ENCODE peak calls at places on chromosome 21, in nine cellular contexts. U is brain microvascular endothelial cell, W is fibroblast of lung, V is left ventricle myocardium inferior, E is small intestine, B is colonic mucosa, Q is SK-N-MC, R is A549, G is mesenchymal stem cell. I is an unnamed sample.

GRCh38 chr21:16492892-16493291 is 763.1 kb downstream of the USP25 start:
- DNase-seq in U (no peak), W (no peak), V (no peak), E (no peak), B (no peak), Q (no peak), R (no peak), G (no peak), I (no peak)

GRCh38 chr21:38804617-38805281 is 980 bp upstream of the ETS2 start:
- DNase-seq in U (peak; percentile 79), W (peak; percentile 61), V (peak; percentile 79), E (peak; percentile 81), B (peak; percentile 87), Q (no peak), R (no peak), G (peak; percentile 81), I (peak; percentile 69)

GRCh38 chr21:32954353-32954752 is 71.4 kb upstream of the OLIG2 start:
- DNase-seq in U (no peak), W (no peak), V (no peak), E (no peak), B (no peak), Q (no peak), R (no peak), G (no peak), I (no peak)

GRCh38 chr21:20639026-20639425 is 359.2 kb upstream of the NCAM2 start:
- DNase-seq in U (no peak), W (peak; percentile 1), V (no peak), E (no peak), B (no peak), Q (peak; percentile 71), R (no peak), G (no peak), I (no peak)

GRCh38 chr21:38712076-38712475 is 93.7 kb upstream of the ETS2 start:
- DNase-seq in U (peak; percentile 23), W (peak; percentile 41), V (no peak), E (peak; percentile 67), B (peak; percentile 56), Q (no peak), R (peak; percentile 3), G (peak; percentile 43), I (no peak)

GRCh38 chr21:39386194-39386593 is 37.3 kb upstream of the HMGN1 start:
- DNase-seq in U (no peak), W (peak; percentile 17), V (no peak), E (no peak), B (peak; percentile 33), Q (no peak), R (no peak), G (no peak), I (peak; percentile 29)

GRCh38 chr21:39084073-39084472 is 99.2 kb downstream of the PSMG1 start:
- DNase-seq in U (no peak), W (no peak), V (no peak), E (no peak), B (no peak), Q (no peak), R (no peak), G (no peak), I (no peak)

GRCh38 chr21:37503848-37504467 is 137.4 kb downstream of the DYRK1A start:
- DNase-seq in U (peak; percentile 35), W (peak; percentile 74), V (no peak), E (no peak), B (no peak), Q (no peak), R (no peak), G (peak; percentile 85), I (no peak)

GRCh38 chr21:46617267-46618051 is 12.6 kb upstream of the S100B start:
- DNase-seq in U (peak; percentile 77), W (peak; percentile 39), V (no peak), E (no peak), B (no peak), Q (no peak), R (no peak), G (peak; percentile 59), I (no peak)

GRCh38 chr21:17781524-17781923 is 37.6 kb downstream of the C21orf91 start:
- DNase-seq in U (no peak), W (no peak), V (no peak), E (no peak), B (no peak), Q (no peak), R (no peak), G (no peak), I (no peak)

GRCh38 chr21:40049031-40049958 is 182.1 kb downstream of the PCP4 start:
- DNase-seq in U (no peak), W (no peak), V (no peak), E (no peak), B (no peak), Q (no peak), R (no peak), G (no peak), I (no peak)

GRCh38 chr21:34933609-34934345 is 115.3 kb downstream of the RUNX1 start:
- DNase-seq in U (no peak), W (no peak), V (no peak), E (peak; percentile 76), B (no peak), Q (no peak), R (no peak), G (no peak), I (no peak)

GRCh38 chr21:34935868-34936267 is 113.2 kb downstream of the RUNX1 start:
- DNase-seq in U (no peak), W (no peak), V (no peak), E (no peak), B (no peak), Q (no peak), R (no peak), G (peak; percentile 33), I (no peak)

GRCh38 chr21:34935452-34935851 is 113.7 kb downstream of the RUNX1 start:
- DNase-seq in U (no peak), W (no peak), V (no peak), E (no peak), B (no peak), Q (no peak), R (no peak), G (peak; percentile 28), I (no peak)

GRCh38 chr21:34936299-34936698 is 112.8 kb downstream of the RUNX1 start:
- DNase-seq in U (no peak), W (no peak), V (no peak), E (no peak), B (no peak), Q (no peak), R (no peak), G (no peak), I (no peak)

GRCh38 chr21:34934350-34934749 is 114.8 kb downstream of the RUNX1 start:
- DNase-seq in U (no peak), W (no peak), V (no peak), E (no peak), B (no peak), Q (no peak), R (no peak), G (no peak), I (no peak)
- H3K27ac ChIP-seq in U (no peak overlapping the region), W (no peak overlapping the region), V (no peak overlapping the region), E (peak overlapping the region; percentile 28), B (peak overlapping the region; percentile 57), Q (no peak overlapping the region), R (no peak overlapping the region), G (no peak overlapping the region), I (no peak overlapping the region)

GRCh38 chr21:27586326-27586725 is 619.4 kb upstream of the ADAMTS5 start:
- DNase-seq in U (no peak), W (peak; percentile 31), V (no peak), E (no peak), B (no peak), Q (no peak), R (no peak), G (peak; percentile 8), I (no peak)

GRCh38 chr21:27590271-27590670 is 623.4 kb upstream of the ADAMTS5 start:
- DNase-seq in U (peak; percentile 93), W (no peak), V (peak; percentile 31), E (no peak), B (no peak), Q (no peak), R (no peak), G (no peak), I (no peak)

GRCh38 chr21:27584266-27584665 is 617.4 kb upstream of the ADAMTS5 start:
- DNase-seq in U (no peak), W (no peak), V (no peak), E (no peak), B (no peak), Q (no peak), R (no peak), G (no peak), I (no peak)

GRCh38 chr21:27582946-27583270 is 616.0 kb upstream of the ADAMTS5 start:
- DNase-seq in U (peak; percentile 57), W (no peak), V (no peak), E (no peak), B (no peak), Q (no peak), R (no peak), G (no peak), I (no peak)

GRCh38 chr21:27586986-27587385 is 620.1 kb upstream of the ADAMTS5 start:
- DNase-seq in U (no peak), W (no peak), V (no peak), E (no peak), B (no peak), Q (no peak), R (no peak), G (no peak), I (no peak)
- H3K27ac ChIP-seq in U (no peak overlapping the region), W (peak overlapping the region; percentile 1), V (no peak overlapping the region), E (no peak overlapping the region), B (no peak overlapping the region), Q (no peak overlapping the region), R (no peak overlapping the region), G (no peak overlapping the region), I (no peak overlapping the region)

GRCh38 chr21:31667639-31668038 is 8.1 kb downstream of the SOD1 start:
- DNase-seq in U (no peak), W (no peak), V (no peak), E (no peak), B (no peak), Q (no peak), R (no peak), G (peak; percentile 20), I (no peak)

GRCh38 chr21:31665397-31665796 is 5.9 kb downstream of the SOD1 start:
- DNase-seq in U (peak; percentile 4), W (no peak), V (no peak), E (no peak), B (no peak), Q (no peak), R (no peak), G (no peak), I (no peak)

GRCh38 chr21:31666445-31667010 is 7.0 kb downstream of the SOD1 start:
- DNase-seq in U (no peak), W (no peak), V (no peak), E (no peak), B (no peak), Q (no peak), R (no peak), G (no peak), I (no peak)

GRCh38 chr21:31668651-31669491 is 9.4 kb downstream of the SOD1 start:
- DNase-seq in U (no peak), W (no peak), V (no peak), E (no peak), B (no peak), Q (no peak), R (no peak), G (no peak), I (no peak)

GRCh38 chr21:31667141-31667540 is 7.6 kb downstream of the SOD1 start:
- DNase-seq in U (no peak), W (no peak), V (no peak), E (no peak), B (no peak), Q (no peak), R (no peak), G (no peak), I (no peak)
- H3K27ac ChIP-seq in U (no peak overlapping the region), W (no peak overlapping the region), V (no peak overlapping the region), E (no peak overlapping the region), B (no peak overlapping the region), Q (peak overlapping the region; percentile 4), R (no peak overlapping the region), G (no peak overlapping the region), I (no peak overlapping the region)

GRCh38 chr21:22363504-22363903 is 1365.3 kb downstream of the NCAM2 start:
- DNase-seq in U (no peak), W (no peak), V (no peak), E (peak; percentile 83), B (peak; percentile 28), Q (no peak), R (no peak), G (no peak), I (no peak)
- H3K27ac ChIP-seq in U (no peak overlapping the region), W (no peak overlapping the region), V (no peak overlapping the region), E (no peak overlapping the region), B (no peak overlapping the region), Q (no peak overlapping the region), R (no peak overlapping the region), G (no peak overlapping the region), I (no peak overlapping the region)

I was measured in substantia nigra.